ENCODE peak calls at places on chromosomes 2 and 18, in nine cellular contexts. Y is fibroblast of lung, E is HCT116, B is neural progenitor cell, G is keratinocyte, D is SK-N-SH, L is OCI-LY7, I is H9, U is GM23248. Q is an unnamed sample. For H4K20me1, the result is how much of the 10 kb centered on the place peaks cover.

GRCh38 chr2:182763311-182763912 is 47.4 kb downstream of the DNAJC10 start:
- DNase-seq in Y (peak), E (peak), B (peak), G (no peak), D (peak), L (peak), I (peak), U (peak), Q (no peak)

GRCh38 chr2:61962095-61962984 is 56.9 kb downstream of the COMMD1 start:
- DNase-seq in Y (peak), E (no peak), B (no peak), G (no peak), D (no peak), L (no peak), I (no peak), U (no peak), Q (no peak)

GRCh38 chr2:105575626-105576025 is 169.1 kb upstream of the NCK2 start:
- DNase-seq in Y (no peak), E (no peak), B (no peak), G (no peak), D (no peak), L (no peak), I (no peak), U (peak), Q (no peak)

GRCh38 chr2:122031544-122032263 is 276.3 kb downstream of the TSN start:
- DNase-seq in Y (peak), E (no peak), B (no peak), G (no peak), D (peak), L (no peak), I (no peak), U (peak), Q (no peak)

GRCh38 chr2:205806126-205806905 is 124.0 kb downstream of the NRP2 start:
- DNase-seq in Y (no peak), E (no peak), B (no peak), G (no peak), D (no peak), L (no peak), I (no peak), U (no peak), Q (no peak)

GRCh38 chr2:43041661-43042360 is 184.6 kb downstream of the ZFP36L2 start:
- DNase-seq in Y (peak), E (no peak), B (peak), G (peak), D (peak), L (no peak), I (peak), U (peak), Q (peak)

GRCh38 chr2:5729426-5729825 is 37.2 kb downstream of the SOX11 start:
- DNase-seq in Y (peak), E (no peak), B (no peak), G (no peak), D (no peak), L (no peak), I (no peak), U (no peak), Q (no peak)

GRCh38 chr2:211396815-211397214 is 840.4 kb downstream of the CPS1 start:
- DNase-seq in Y (no peak), E (no peak), B (no peak), G (no peak), D (no peak), L (peak), I (no peak), U (no peak), Q (no peak)

GRCh38 chr2:238921259-238921658 is 73.4 kb downstream of the TWIST2 start:
- DNase-seq in Y (no peak), E (no peak), B (no peak), G (no peak), D (no peak), L (no peak), I (no peak), U (no peak), Q (no peak)

GRCh38 chr2:1287427-1287826 is 125.8 kb upstream of the TPO start:
- DNase-seq in Y (no peak), E (no peak), B (no peak), G (no peak), D (no peak), L (no peak), I (no peak), U (no peak), Q (no peak)

GRCh38 chr2:172928754-172929153 is 146.9 kb upstream of the MAP3K20 start:
- DNase-seq in Y (peak), E (no peak), B (no peak), G (no peak), D (no peak), L (no peak), I (no peak), U (peak), Q (no peak)

GRCh38 chr2:263022-263738 is 652 bp downstream of the SH3YL1 start:
- DNase-seq in Y (no peak), E (no peak), B (no peak), G (no peak), D (no peak), L (no peak), I (no peak), U (no peak), Q (no peak)

GRCh38 chr18:477565-477964 is 22.9 kb downstream of the COLEC12 start:
- DNase-seq in Y (no peak), E (peak), B (no peak), G (peak), D (no peak), L (peak), I (peak), U (no peak), Q (peak)

GRCh38 chr18:70382032-70382431 is 93.2 kb downstream of the SOCS6 start:
- DNase-seq in Y (no peak), E (no peak), B (no peak), G (no peak), D (no peak), L (no peak), I (no peak), U (no peak), Q (no peak)

GRCh38 chr18:12880532-12880892 is 3.5 kb downstream of the PTPN2 start:
- DNase-seq in Y (no peak), E (no peak), B (no peak), G (no peak), D (no peak), L (peak), I (no peak), U (no peak), Q (no peak)

GRCh38 chr2:236628256-236628961 is 58.8 kb downstream of the ACKR3 start:
- DNase-seq in Y (no peak), E (no peak), B (no peak), G (no peak), D (no peak), L (no peak), I (no peak), U (no peak), Q (no peak)

GRCh38 chr18:32442575-32442974 is 28.1 kb downstream of the GAREM1 start:
- DNase-seq in Y (no peak), E (no peak), B (no peak), G (no peak), D (no peak), L (no peak), I (no peak), U (no peak), Q (no peak)

GRCh38 chr18:59839241-59839640 is 60.6 kb upstream of the PMAIP1 start:
- DNase-seq in Y (no peak), E (no peak), B (no peak), G (no peak), D (no peak), L (no peak), I (no peak), U (no peak), Q (no peak)

GRCh38 chr2:150133623-150134022 is 353.8 kb downstream of the RND3 start:
- DNase-seq in Y (peak), E (peak), B (no peak), G (peak), D (no peak), L (no peak), I (no peak), U (peak), Q (no peak)

GRCh38 chr2:20623741-20624155 is 27.1 kb downstream of the HS1BP3 start:
- DNase-seq in Y (no peak), E (no peak), B (no peak), G (no peak), D (no peak), L (no peak), I (no peak), U (no peak), Q (no peak)

GRCh38 chr18:2853926-2854664 is 7.3 kb downstream of the EMILIN2 start:
- DNase-seq in Y (no peak), E (no peak), B (peak), G (no peak), D (no peak), L (no peak), I (no peak), U (no peak), Q (no peak)

GRCh38 chr2:241863021-241863954 is 4.6 kb upstream of the PDCD1 start:
- DNase-seq in Y (peak), E (no peak), B (no peak), G (no peak), D (peak), L (no peak), I (no peak), U (peak), Q (peak)

GRCh38 chr18:27184115-27185024 is 738 bp downstream of the CHST9 start:
- DNase-seq in Y (no peak), E (no peak), B (peak), G (no peak), D (peak), L (no peak), I (peak), U (no peak), Q (no peak)

GRCh38 chr2:48483916-48484315 is 46.0 kb upstream of the STON1 start:
- DNase-seq in Y (peak), E (no peak), B (no peak), G (no peak), D (no peak), L (no peak), I (no peak), U (no peak), Q (no peak)

GRCh38 chr2:215841175-215841816 is 172.1 kb downstream of the MREG start:
- DNase-seq in Y (no peak), E (no peak), B (no peak), G (no peak), D (no peak), L (peak), I (no peak), U (no peak), Q (no peak)

GRCh38 chr2:100269889-100270288 is 52.4 kb downstream of the LONRF2 start:
- DNase-seq in Y (no peak), E (no peak), B (no peak), G (no peak), D (no peak), L (no peak), I (no peak), U (no peak), Q (no peak)

GRCh38 chr2:42569116-42569711 is 782 bp downstream of the MTA3 start:
- DNase-seq in Y (peak), E (no peak), B (peak), G (no peak), D (peak), L (peak), I (no peak), U (peak), Q (peak)

GRCh38 chr2:115389898-115390297 is 947.5 kb downstream of the DPP10 start:
- DNase-seq in Y (no peak), E (no peak), B (no peak), G (no peak), D (no peak), L (no peak), I (no peak), U (no peak), Q (no peak)

GRCh38 chr2:240558229-240558885 is 569 bp upstream of the ANKMY1 start:
- DNase-seq in Y (no peak), E (no peak), B (peak), G (no peak), D (no peak), L (no peak), I (peak), U (no peak), Q (no peak)

GRCh38 chr2:226130192-226130591 is 669.4 kb downstream of the IRS1 start:
- DNase-seq in Y (peak), E (no peak), B (peak), G (no peak), D (no peak), L (no peak), I (no peak), U (peak), Q (no peak)

GRCh38 chr2:7430869-7431641 is 513.8 kb downstream of the RNF144A start:
- DNase-seq in Y (peak), E (no peak), B (peak), G (no peak), D (no peak), L (peak), I (peak), U (no peak), Q (no peak)

GRCh38 chr2:107419191-107419590 is 407.5 kb upstream of the RGPD4 start:
- DNase-seq in Y (no peak), E (no peak), B (no peak), G (no peak), D (no peak), L (no peak), I (no peak), U (no peak), Q (no peak)

GRCh38 chr2:241112592-241112991 is 10.5 kb upstream of the MTERF4 start:
- DNase-seq in Y (no peak), E (no peak), B (no peak), G (no peak), D (no peak), L (no peak), I (no peak), U (no peak), Q (no peak)

GRCh38 chr2:221649045-221649444 is 76.9 kb upstream of the EPHA4 start:
- DNase-seq in Y (peak), E (no peak), B (no peak), G (no peak), D (no peak), L (no peak), I (no peak), U (peak), Q (no peak)

GRCh38 chr2:50529600-50530218 is 502.2 kb downstream of the NRXN1 start:
- DNase-seq in Y (peak), E (peak), B (peak), G (no peak), D (peak), L (peak), I (no peak), U (peak), Q (no peak)

GRCh38 chr2:10798783-10799182 is 13.8 kb downstream of the PDIA6 start:
- DNase-seq in Y (no peak), E (no peak), B (peak), G (no peak), D (peak), L (no peak), I (peak), U (no peak), Q (no peak)
- H4K20me1 ChIP-seq in Y (under half), E (under half), B (half or more), G (under half), D (half or more), L (under half), I (under half), U (under half), Q (under half)

GRCh38 chr2:171316755-171317337 is 116.9 kb downstream of the METTL8 start:
- DNase-seq in Y (no peak), E (no peak), B (peak), G (no peak), D (no peak), L (no peak), I (peak), U (no peak), Q (no peak)
- H3K27ac ChIP-seq in Y (no peak), E (no peak), B (peak), G (no peak), D (no peak), L (peak), I (peak), U (no peak), Q (no peak)

GRCh38 chr2:73079636-73080035 is 8.1 kb upstream of the SFXN5 start:
- DNase-seq in Y (no peak), E (no peak), B (no peak), G (no peak), D (no peak), L (no peak), I (no peak), U (no peak), Q (no peak)

GRCh38 chr2:73075477-73076373 is 4.2 kb upstream of the SFXN5 start:
- DNase-seq in Y (peak), E (no peak), B (no peak), G (no peak), D (no peak), L (no peak), I (no peak), U (no peak), Q (no peak)

GRCh38 chr2:73078457-73079411 is 7.2 kb upstream of the SFXN5 start:
- DNase-seq in Y (no peak), E (no peak), B (no peak), G (no peak), D (no peak), L (no peak), I (no peak), U (no peak), Q (no peak)

GRCh38 chr2:73076701-73077423 is 5.3 kb upstream of the SFXN5 start:
- DNase-seq in Y (no peak), E (no peak), B (no peak), G (no peak), D (no peak), L (no peak), I (no peak), U (no peak), Q (no peak)

DNA sequence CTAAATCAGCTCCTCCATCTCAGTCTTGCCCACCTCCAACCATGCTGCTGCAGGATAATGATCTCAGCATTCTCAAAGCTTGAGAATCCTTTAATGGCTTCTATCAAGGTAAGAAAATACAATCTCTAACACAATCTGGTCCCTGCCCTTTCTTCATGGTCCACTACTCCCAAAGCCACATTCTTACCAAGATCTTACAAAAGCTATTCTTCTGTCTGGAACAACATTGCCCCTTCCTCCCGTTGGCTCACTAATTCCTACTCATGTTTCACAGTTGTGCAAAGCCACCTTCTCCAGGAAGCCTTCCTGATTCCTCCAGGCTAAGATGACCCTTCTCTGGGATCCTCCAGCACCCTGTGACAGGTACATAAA is 5.9 kb upstream of the SFXN5 start:
- DNase-seq in Y (no peak), E (no peak), B (no peak), G (no peak), D (no peak), L (no peak), I (no peak), U (no peak), Q (no peak)
- H4K20me1 ChIP-seq in Y (under half), E (under half), B (under half), G (under half), D (under half), L (under half), I (under half), U (under half), Q (under half)

GRCh38 chr2:109517118-109517889 is 96.5 kb downstream of the SEPTIN10 start:
- DNase-seq in Y (no peak), E (no peak), B (no peak), G (no peak), D (no peak), L (no peak), I (no peak), U (no peak), Q (no peak)

GRCh38 chr2:109513749-109514588 is 99.8 kb downstream of the SEPTIN10 start:
- DNase-seq in Y (peak), E (no peak), B (no peak), G (peak), D (peak), L (no peak), I (no peak), U (peak), Q (peak)

GRCh38 chr2:109513230-109513629 is 100.5 kb downstream of the SEPTIN10 start:
- DNase-seq in Y (no peak), E (no peak), B (no peak), G (no peak), D (no peak), L (no peak), I (no peak), U (no peak), Q (no peak)

GRCh38 chr2:109516445-109517117 is 97.2 kb downstream of the SEPTIN10 start:
- DNase-seq in Y (peak), E (peak), B (peak), G (no peak), D (peak), L (no peak), I (peak), U (peak), Q (peak)

GRCh38 chr2:109514857-109515256 is 98.9 kb downstream of the SEPTIN10 start:
- DNase-seq in Y (no peak), E (no peak), B (no peak), G (no peak), D (no peak), L (no peak), I (no peak), U (no peak), Q (no peak)
- H3K27ac ChIP-seq in Y (no peak), E (no peak), B (no peak), G (no peak), D (peak), L (no peak), I (no peak), U (no peak), Q (no peak)

DNA sequence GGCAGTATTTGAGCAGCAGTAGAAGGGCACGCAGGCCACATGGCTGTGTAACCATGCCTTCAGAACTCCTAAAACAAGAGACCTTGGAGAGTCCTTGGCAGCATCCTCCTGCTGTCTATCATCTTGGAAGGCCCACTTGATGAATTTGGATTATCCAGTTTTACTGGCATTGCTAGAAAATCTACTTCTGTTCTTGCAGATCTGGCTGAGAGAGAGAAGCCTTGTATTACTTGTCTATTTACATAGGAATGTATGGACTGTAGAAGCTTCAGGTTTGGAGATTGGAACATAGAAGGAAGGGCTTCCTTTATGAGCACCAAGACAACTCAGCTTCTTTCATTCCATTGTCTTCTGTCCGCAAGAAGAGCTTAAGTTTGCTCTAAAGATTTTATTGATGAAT is 16.1 kb upstream of the GPBAR1 start:
- DNase-seq in Y (no peak), E (no peak), B (no peak), G (no peak), D (no peak), L (no peak), I (no peak), U (no peak), Q (no peak)
- H4K20me1 ChIP-seq in Y (under half), E (under half), B (under half), G (under half), D (under half), L (under half), I (under half), U (under half), Q (under half)

GRCh38 chr2:237892936-237893595 is 33.6 kb downstream of the RAMP1 start:
- DNase-seq in Y (no peak), E (no peak), B (no peak), G (no peak), D (no peak), L (no peak), I (no peak), U (no peak), Q (no peak)
- H3K27ac ChIP-seq in Y (no peak), E (no peak), B (no peak), G (no peak), D (no peak), L (no peak), I (no peak), U (no peak), Q (no peak)

GRCh38 chr18:48943736-48944527 is 6.8 kb downstream of the SMAD7 start:
- DNase-seq in Y (no peak), E (no peak), B (no peak), G (no peak), D (no peak), L (no peak), I (no peak), U (peak), Q (peak)
- H4K20me1 ChIP-seq in Y (under half), E (under half), B (under half), G (under half), D (half or more), L (under half), I (under half), U (under half), Q (under half)

DNA sequence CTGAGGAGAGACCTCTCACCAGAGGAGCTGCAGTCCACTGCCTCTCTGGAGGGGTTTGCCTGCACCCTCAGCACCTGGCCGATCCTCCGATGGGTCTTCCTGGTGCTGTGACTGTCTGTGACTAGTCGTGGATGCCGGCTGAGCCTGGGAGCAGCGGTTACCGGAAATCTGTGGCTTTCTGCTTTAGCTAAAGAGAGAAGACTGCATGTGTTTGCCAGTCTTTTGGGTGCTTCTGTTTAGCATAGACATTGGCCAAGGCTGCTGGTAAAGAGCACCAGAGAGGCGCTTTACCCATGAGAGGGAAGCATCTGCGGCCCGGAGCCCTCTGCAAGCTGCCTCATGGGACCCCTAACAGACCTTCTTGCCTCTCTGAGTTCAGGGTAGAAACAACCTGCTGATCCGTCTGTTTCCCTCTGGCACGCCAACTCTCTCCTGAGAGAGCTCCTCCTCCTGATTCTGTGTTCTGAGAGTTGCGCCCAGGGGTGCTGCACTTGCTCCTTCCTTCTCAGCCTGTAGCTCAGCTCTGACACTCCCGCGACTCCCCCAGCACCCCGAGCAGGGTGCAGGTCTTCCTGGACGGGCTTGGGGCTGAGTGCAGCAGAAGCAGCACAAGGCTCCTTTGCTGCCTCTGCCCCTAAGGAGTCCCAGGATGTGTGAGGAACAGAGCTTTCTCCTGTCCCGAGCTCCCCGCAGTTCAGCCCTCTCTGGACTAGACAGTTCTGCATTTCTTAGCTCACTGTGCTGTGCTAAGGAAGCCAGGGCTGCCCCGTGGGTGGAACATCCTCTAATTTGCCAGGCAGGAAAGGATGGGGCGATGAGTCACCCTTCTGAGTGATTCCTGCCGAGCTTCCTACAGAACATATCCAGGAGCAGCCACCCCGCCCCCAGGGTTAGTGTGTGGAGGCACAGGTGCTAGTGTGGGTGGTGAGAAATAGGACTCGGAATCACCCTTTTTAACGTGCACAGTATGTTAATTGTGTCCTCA is 203.2 kb downstream of the SH3RF3 start:
- DNase-seq in Y (peak), E (peak), B (no peak), G (peak), D (peak), L (no peak), I (peak), U (peak), Q (peak)
- H3K27ac ChIP-seq in Y (peak), E (peak), B (no peak), G (peak), D (peak), L (no peak), I (no peak), U (peak), Q (peak)

Q was measured in DND-41.